ENCODE peak calls at places on chromosomes 16 and 17, in ten cellular contexts. J is iris pigment epithelial cell, N is GM12892, V is NCI-H2171 treated with DMSO at 0.1 percent for 48 hours, W is GM12864, G is AG10803, X is B cell, S is lung, Z is foreskin fibroblast, L is NCI-H146. K is an unnamed sample.

GRCh38 chr17:64004218-64004770 is 6.1 kb downstream of the PRR29 start:
- DNase-seq in J (no peak), N (no peak), V (no peak), W (no peak), G (no peak), X (no peak), S (no peak), Z (no peak), L (no peak), K (no peak)

GRCh38 chr16:81551141-81551808 is 106.7 kb downstream of the CMIP start:
- DNase-seq in J (peak), N (no peak), V (no peak), W (no peak), G (peak), X (no peak), S (no peak), Z (peak), L (no peak), K (peak)

GRCh38 chr16:47492428-47493357 is 31.6 kb downstream of the PHKB start:
- DNase-seq in J (peak), N (peak), V (peak), W (peak), G (peak), X (peak), S (peak), Z (peak), L (no peak), K (peak)

GRCh38 chr17:79427621-79428539 is 183.0 kb downstream of the RBFOX3 start:
- DNase-seq in J (no peak), N (no peak), V (no peak), W (no peak), G (no peak), X (no peak), S (no peak), Z (no peak), L (no peak), K (no peak)

GRCh38 chr16:19804538-19805323 is 79.9 kb downstream of the GPRC5B start:
- DNase-seq in J (no peak), N (no peak), V (peak), W (no peak), G (no peak), X (no peak), S (peak), Z (no peak), L (peak), K (peak)

GRCh38 chr17:43855061-43855460 is 8.1 kb downstream of the CD300LG start:
- DNase-seq in J (no peak), N (no peak), V (no peak), W (no peak), G (no peak), X (no peak), S (no peak), Z (no peak), L (no peak), K (no peak)

GRCh38 chr17:50115744-50116143 is 14.2 kb downstream of the SAMD14 start:
- DNase-seq in J (no peak), N (no peak), V (no peak), W (no peak), G (no peak), X (no peak), S (no peak), Z (no peak), L (no peak), K (no peak)

GRCh38 chr17:37743612-37743874 is 1.3 kb downstream of the HNF1B start:
- DNase-seq in J (no peak), N (no peak), V (no peak), W (no peak), G (no peak), X (no peak), S (no peak), Z (no peak), L (no peak), K (no peak)

GRCh38 chr17:56891751-56892150 is 22.1 kb downstream of the TRIM25 start:
- DNase-seq in J (peak), N (no peak), V (no peak), W (no peak), G (no peak), X (peak), S (peak), Z (no peak), L (no peak), K (no peak)

GRCh38 chr17:53932386-53932785 is 109.7 kb downstream of the KIF2B start:
- DNase-seq in J (no peak), N (no peak), V (no peak), W (no peak), G (no peak), X (no peak), S (no peak), Z (no peak), L (no peak), K (no peak)

GRCh38 chr17:17127730-17128291 is 78.3 kb downstream of the PLD6 start:
- DNase-seq in J (no peak), N (no peak), V (no peak), W (no peak), G (no peak), X (no peak), S (peak), Z (peak), L (peak), K (no peak)

GRCh38 chr17:49882434-49882833 is 34.6 kb upstream of the TAC4 start:
- DNase-seq in J (no peak), N (no peak), V (peak), W (no peak), G (no peak), X (no peak), S (no peak), Z (no peak), L (no peak), K (no peak)

GRCh38 chr17:76951375-76951905 is 83.2 kb downstream of the MGAT5B start:
- DNase-seq in J (no peak), N (no peak), V (peak), W (no peak), G (no peak), X (no peak), S (no peak), Z (no peak), L (no peak), K (no peak)

GRCh38 chr16:87704754-87705353 is 60.9 kb downstream of the KLHDC4 start:
- DNase-seq in J (no peak), N (no peak), V (no peak), W (no peak), G (no peak), X (no peak), S (no peak), Z (no peak), L (no peak), K (no peak)

GRCh38 chr17:39618252-39618913 is 8.4 kb upstream of the PPP1R1B start:
- DNase-seq in J (no peak), N (no peak), V (peak), W (no peak), G (no peak), X (no peak), S (no peak), Z (no peak), L (peak), K (no peak)

GRCh38 chr16:71916397-71916920 is 21.1 kb downstream of the IST1 start:
- DNase-seq in J (peak), N (no peak), V (no peak), W (no peak), G (no peak), X (no peak), S (no peak), Z (peak), L (no peak), K (no peak)

GRCh38 chr17:68456529-68457167 is 648 bp downstream of the WIPI1 start:
- DNase-seq in J (peak), N (no peak), V (no peak), W (no peak), G (peak), X (no peak), S (peak), Z (peak), L (peak), K (peak)

GRCh38 chr16:50395763-50396710 is 27.2 kb upstream of the BRD7 start:
- DNase-seq in J (no peak), N (no peak), V (no peak), W (peak), G (no peak), X (no peak), S (peak), Z (no peak), L (no peak), K (no peak)

GRCh38 chr17:77546772-77547201 is 406.0 kb downstream of the SEC14L1 start:
- DNase-seq in J (no peak), N (no peak), V (peak), W (no peak), G (no peak), X (no peak), S (no peak), Z (no peak), L (peak), K (no peak)

GRCh38 chr17:58504826-58505351 is 9.5 kb downstream of the MTMR4 start:
- DNase-seq in J (no peak), N (peak), V (no peak), W (peak), G (no peak), X (peak), S (no peak), Z (no peak), L (no peak), K (no peak)

GRCh38 chr16:78596348-78596995 is 497.0 kb downstream of the WWOX start:
- DNase-seq in J (no peak), N (no peak), V (no peak), W (no peak), G (no peak), X (no peak), S (no peak), Z (no peak), L (no peak), K (no peak)

GRCh38 chr17:32998111-32998892 is 6.7 kb downstream of the SPACA3 start:
- DNase-seq in J (peak), N (peak), V (peak), W (no peak), G (peak), X (peak), S (peak), Z (peak), L (peak), K (peak)

GRCh38 chr17:79615446-79615845 is 4.6 kb upstream of the RBFOX3 start:
- DNase-seq in J (no peak), N (no peak), V (no peak), W (no peak), G (no peak), X (no peak), S (no peak), Z (no peak), L (no peak), K (no peak)

GRCh38 chr16:57628008-57628781 is at the start of gene ADGRG1:
- DNase-seq in J (peak), N (no peak), V (peak), W (no peak), G (peak), X (no peak), S (peak), Z (peak), L (no peak), K (peak)

GRCh38 chr17:69050999-69051775 is 9.5 kb downstream of the ABCA9 start:
- DNase-seq in J (peak), N (no peak), V (no peak), W (no peak), G (peak), X (no peak), S (no peak), Z (peak), L (no peak), K (no peak)

GRCh38 chr16:76639685-76640289 is 362.6 kb downstream of the CNTNAP4 start:
- DNase-seq in J (peak), N (no peak), V (peak), W (peak), G (no peak), X (no peak), S (no peak), Z (no peak), L (no peak), K (peak)

GRCh38 chr16:2147981-2148671 is at the start of gene RAB26:
- DNase-seq in J (peak), N (no peak), V (peak), W (no peak), G (no peak), X (peak), S (peak), Z (peak), L (peak), K (peak)

GRCh38 chr16:66064811-66065530 is 301.5 kb upstream of the CDH5 start:
- DNase-seq in J (no peak), N (no peak), V (no peak), W (no peak), G (no peak), X (no peak), S (no peak), Z (no peak), L (no peak), K (no peak)

GRCh38 chr17:29240477-29240876 is 6.2 kb upstream of the CRYBA1 start:
- DNase-seq in J (peak), N (no peak), V (no peak), W (no peak), G (peak), X (no peak), S (no peak), Z (no peak), L (no peak), K (peak)

GRCh38 chr16:360698-361336 is 8.3 kb upstream of the AXIN1 start:
- DNase-seq in J (no peak), N (no peak), V (no peak), W (no peak), G (no peak), X (no peak), S (no peak), Z (no peak), L (no peak), K (no peak)

GRCh38 chr17:58666858-58667267 is 25.0 kb downstream of the TEX14 start:
- DNase-seq in J (peak), N (no peak), V (no peak), W (no peak), G (peak), X (peak), S (peak), Z (peak), L (no peak), K (no peak)

GRCh38 chr16:76474048-76474447 is 196.8 kb downstream of the CNTNAP4 start:
- DNase-seq in J (no peak), N (no peak), V (no peak), W (no peak), G (no peak), X (no peak), S (no peak), Z (no peak), L (no peak), K (no peak)

GRCh38 chr16:7086842-7087616 is 245.6 kb upstream of the RBFOX1 start:
- DNase-seq in J (peak), N (no peak), V (no peak), W (no peak), G (no peak), X (no peak), S (peak), Z (no peak), L (peak), K (peak)

GRCh38 chr16:69405757-69406156 is 18.7 kb upstream of the CYB5B start:
- DNase-seq in J (no peak), N (no peak), V (no peak), W (no peak), G (no peak), X (no peak), S (no peak), Z (no peak), L (no peak), K (no peak)

GRCh38 chr17:30908717-30909420 is 2.8 kb upstream of the TEFM start:
- DNase-seq in J (no peak), N (no peak), V (no peak), W (no peak), G (no peak), X (no peak), S (no peak), Z (no peak), L (no peak), K (no peak)

GRCh38 chr16:10616744-10617640 is 36.6 kb upstream of the EMP2 start:
- DNase-seq in J (peak), N (no peak), V (peak), W (no peak), G (peak), X (no peak), S (peak), Z (peak), L (no peak), K (peak)